ENCODE peak calls at places on chromosome 18, in eight cellular contexts. P is tibial nerve, D is endothelial cell of umbilical vein, M is sigmoid colon, R is uterus, J is stomach, N is ovary, H is adrenal gland. F is an unnamed sample.

GRCh38 chr18:69752737-69753380 is 194.8 kb downstream of the CD226 start:
- DNase-seq in J (no peak), N (no peak), R (no peak), H (no peak), M (no peak), D (no peak), P (no peak), F (no peak)

GRCh38 chr18:47749195-47749973 is 181.1 kb downstream of the SMAD2 start:
- DNase-seq in P (peak), M (peak), D (peak), N (peak), J (peak), H (peak), R (peak), F (peak)

GRCh38 chr18:11994346-11994707 is 13.0 kb downstream of the IMPA2 start:
- DNase-seq in H (no peak), R (no peak), M (peak), D (no peak), J (peak), N (peak), P (no peak), F (peak)

GRCh38 chr18:61348230-61348629 is 15.0 kb downstream of the CDH20 start:
- DNase-seq in J (no peak), D (no peak), N (no peak), M (no peak), P (no peak), R (no peak), H (no peak), F (no peak)

GRCh38 chr18:36078751-36079529 is 11.6 kb upstream of the RPRD1A start:
- DNase-seq in M (no peak), D (no peak), N (no peak), P (no peak), H (no peak), J (no peak), R (no peak), F (no peak)

GRCh38 chr18:61274561-61274960 is 58.7 kb upstream of the CDH20 start:
- DNase-seq in H (no peak), M (no peak), J (no peak), R (no peak), P (no peak), N (no peak), D (no peak), F (no peak)

GRCh38 chr18:32332708-32333107 is 138.0 kb downstream of the GAREM1 start:
- DNase-seq in H (no peak), M (no peak), N (no peak), P (no peak), R (no peak), J (no peak), D (no peak), F (no peak)

GRCh38 chr18:46378864-46379207 is 274.7 kb downstream of the HAUS1 start:
- DNase-seq in D (no peak), P (no peak), R (no peak), M (no peak), N (no peak), J (no peak), H (no peak), F (no peak)

GRCh38 chr18:76256897-76257500 is 238.0 kb downstream of the ZNF516 start:
- DNase-seq in P (no peak), H (no peak), R (peak), N (peak), M (no peak), J (no peak), D (no peak), F (no peak)

GRCh38 chr18:28091197-28091596 is 85.7 kb downstream of the CDH2 start:
- DNase-seq in D (no peak), J (no peak), N (no peak), M (no peak), H (no peak), P (no peak), R (no peak), F (no peak)

GRCh38 chr18:70415823-70416488 is 127.1 kb downstream of the SOCS6 start:
- DNase-seq in N (no peak), M (peak), J (peak), H (no peak), P (no peak), D (no peak), R (no peak), F (no peak)

GRCh38 chr18:45910405-45911023 is 56.6 kb downstream of the EPG5 start:
- DNase-seq in H (peak), R (no peak), N (no peak), D (peak), P (no peak), M (no peak), J (peak), F (no peak)

GRCh38 chr18:11994708-11995444 is 13.6 kb downstream of the IMPA2 start:
- DNase-seq in R (no peak), J (peak), H (no peak), N (no peak), D (no peak), P (no peak), M (peak), F (no peak)

GRCh38 chr18:76490040-76490439 is 5.0 kb downstream of the ZNF516 start:
- DNase-seq in J (no peak), P (no peak), H (no peak), D (no peak), N (no peak), M (no peak), R (no peak), F (no peak)

GRCh38 chr18:21703241-21703820 is 1.2 kb downstream of the ABHD3 start:
- DNase-seq in J (peak), M (no peak), D (no peak), R (no peak), P (no peak), N (no peak), H (no peak), F (no peak)

GRCh38 chr18:40925071-40925541 is 1029.9 kb upstream of the PIK3C3 start:
- DNase-seq in D (no peak), J (no peak), M (no peak), N (no peak), P (no peak), R (no peak), H (no peak), F (no peak)

GRCh38 chr18:32378705-32379104 is 92.0 kb downstream of the GAREM1 start:
- DNase-seq in N (no peak), J (peak), M (no peak), R (no peak), H (peak), P (no peak), D (peak), F (no peak)

GRCh38 chr18:31497711-31498449 is at the start of gene DSG2:
- DNase-seq in R (peak), H (peak), J (peak), P (no peak), D (no peak), M (peak), N (peak), F (peak)

GRCh38 chr18:37334494-37335125 is 231.0 kb downstream of the CELF4 start:
- DNase-seq in M (no peak), J (no peak), N (no peak), P (no peak), R (no peak), D (no peak), H (no peak), F (no peak)

GRCh38 chr18:64116806-64117205 is 32.1 kb downstream of the LINC00305 start:
- DNase-seq in H (no peak), J (no peak), N (no peak), M (no peak), D (no peak), R (no peak), P (no peak), F (no peak)

GRCh38 chr18:54100466-54100865 is 124.0 kb downstream of the MBD2 start:
- DNase-seq in M (no peak), H (no peak), N (no peak), P (no peak), D (no peak), J (no peak), R (no peak), F (no peak)

GRCh38 chr18:47168509-47168908 is 7.7 kb downstream of the IER3IP1 start:
- DNase-seq in R (no peak), N (no peak), M (no peak), P (no peak), H (no peak), D (no peak), J (no peak), F (no peak)

GRCh38 chr18:34795070-34795740 is 85.1 kb downstream of the DTNA start:
- DNase-seq in J (no peak), M (no peak), H (no peak), R (no peak), D (no peak), N (no peak), P (no peak), F (no peak)

GRCh38 chr18:63924551-63924950 is 16.8 kb downstream of the SERPINB10 start:
- DNase-seq in J (no peak), R (no peak), D (no peak), N (no peak), P (no peak), M (no peak), H (no peak), F (no peak)

GRCh38 chr18:5720132-5720531 is 175.2 kb downstream of the TMEM200C start:
- DNase-seq in P (no peak), J (no peak), M (no peak), H (no peak), D (no peak), R (no peak), N (no peak), F (no peak)

GRCh38 chr18:46408334-46408987 is 248.6 kb downstream of the LOXHD1 start:
- DNase-seq in M (no peak), J (no peak), P (no peak), N (no peak), D (no peak), R (no peak), H (no peak), F (no peak)

GRCh38 chr18:53941601-53942335 is 282.7 kb downstream of the MBD2 start:
- DNase-seq in J (no peak), P (no peak), H (no peak), D (no peak), R (no peak), N (no peak), M (no peak), F (no peak)

GRCh38 chr18:35088931-35089330 is 47.7 kb downstream of the MAPRE2 start:
- DNase-seq in P (no peak), H (no peak), J (no peak), M (no peak), N (no peak), R (no peak), D (no peak), F (no peak)

GRCh38 chr18:31420524-31420923 is 27.0 kb upstream of the DSG3 start:
- DNase-seq in M (no peak), R (no peak), N (no peak), J (no peak), P (no peak), H (no peak), D (no peak), F (no peak)

GRCh38 chr18:57585421-57585820 is 1.1 kb downstream of the FECH start:
- DNase-seq in N (no peak), J (no peak), H (no peak), M (no peak), P (no peak), R (no peak), D (no peak), F (no peak)

GRCh38 chr18:31430554-31430953 is 17.0 kb upstream of the DSG3 start:
- DNase-seq in H (no peak), J (no peak), R (no peak), N (no peak), D (no peak), P (no peak), M (no peak), F (no peak)

GRCh38 chr18:13221821-13222220 is 3.3 kb downstream of the LDLRAD4 start:
- DNase-seq in P (no peak), H (peak), R (peak), J (no peak), N (no peak), M (peak), D (no peak), F (peak)

GRCh38 chr18:27967938-27968803 is 208.8 kb downstream of the CDH2 start:
- DNase-seq in N (no peak), D (no peak), H (no peak), P (no peak), M (no peak), R (no peak), J (no peak), F (no peak)

GRCh38 chr18:43661570-43661969 is 384.3 kb upstream of the SYT4 start:
- DNase-seq in J (no peak), D (peak), N (no peak), P (no peak), M (no peak), H (no peak), R (no peak), F (no peak)

GRCh38 chr18:12639990-12640880 is 17.7 kb downstream of the SPIRE1 start:
- DNase-seq in J (no peak), N (no peak), H (peak), R (no peak), P (no peak), M (no peak), D (peak), F (no peak)

GRCh38 chr18:74248189-74248975 is 43.4 kb downstream of the CYB5A start:
- DNase-seq in N (no peak), M (no peak), R (no peak), P (no peak), H (no peak), J (no peak), D (no peak), F (peak)

GRCh38 chr18:48929212-48929612 is 21.6 kb downstream of the SMAD7 start:
- DNase-seq in R (no peak), H (no peak), J (no peak), M (no peak), D (no peak), N (no peak), P (no peak), F (no peak)

GRCh38 chr18:48931680-48932461 is 18.9 kb downstream of the SMAD7 start:
- DNase-seq in H (no peak), R (no peak), D (peak), M (no peak), P (no peak), J (no peak), N (no peak), F (no peak)

GRCh38 chr18:48930926-48931325 is 19.8 kb downstream of the SMAD7 start:
- DNase-seq in D (peak), R (no peak), P (no peak), M (no peak), H (no peak), J (no peak), N (no peak), F (no peak)

GRCh38 chr18:48928787-48929186 is 22.0 kb downstream of the SMAD7 start:
- DNase-seq in H (no peak), R (no peak), N (no peak), P (no peak), M (no peak), D (peak), J (peak), F (no peak)

DNA sequence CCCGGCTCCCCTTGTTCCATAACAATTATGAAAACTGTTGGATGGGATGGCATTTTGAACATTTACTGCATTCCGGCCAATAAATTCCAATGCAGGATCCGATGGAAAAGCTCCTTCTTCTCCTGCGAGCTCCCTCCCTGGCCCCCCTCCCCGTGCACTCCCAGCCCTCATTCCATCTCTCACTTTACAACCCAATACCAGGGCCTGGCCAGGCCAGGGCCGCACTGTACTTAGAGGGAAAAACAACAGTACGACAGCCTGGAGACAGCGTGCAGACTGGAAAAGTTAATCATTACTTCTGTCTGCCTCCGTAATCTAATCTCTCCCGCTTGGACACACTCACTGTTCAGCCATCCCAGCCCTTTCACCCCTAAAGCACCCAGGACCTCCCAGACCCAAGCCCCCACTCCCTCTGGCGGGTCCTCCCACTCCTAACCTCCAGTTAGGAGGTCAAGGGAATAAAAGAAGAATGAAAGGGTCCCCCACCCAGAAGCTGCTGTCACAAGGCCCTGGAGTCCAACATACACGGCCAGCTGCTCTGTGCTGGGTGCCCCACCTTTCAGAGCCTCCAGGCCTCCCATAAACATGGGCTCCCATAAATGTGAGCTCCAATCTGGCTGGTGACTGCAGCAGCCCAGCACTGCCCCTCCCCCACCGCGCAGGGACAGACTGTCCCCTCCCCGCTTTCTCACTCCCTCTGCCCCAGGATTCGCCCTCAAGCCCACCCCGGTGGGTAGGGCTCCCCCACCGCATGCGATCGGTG is 20.6 kb downstream of the SMAD7 start:
- DNase-seq in J (peak), M (peak), P (no peak), H (peak), D (peak), N (peak), R (no peak), F (no peak)
- TF ChIP-seq POLR2A in J (no peak), M (no peak), P (no peak), H (no peak), D (no peak), N (no peak), R (no peak), F (no peak)

GRCh38 chr18:68103561-68103960 is 587.0 kb upstream of the DSEL start:
- DNase-seq in R (no peak), M (no peak), P (no peak), H (no peak), D (no peak), N (no peak), J (no peak), F (no peak)

GRCh38 chr18:68104036-68104435 is 587.5 kb upstream of the DSEL start:
- DNase-seq in N (no peak), P (no peak), R (no peak), M (no peak), J (no peak), H (no peak), D (no peak), F (no peak)

GRCh38 chr18:68102117-68102516 is 585.6 kb upstream of the DSEL start:
- DNase-seq in M (no peak), R (no peak), N (no peak), P (no peak), H (no peak), D (no peak), J (no peak), F (no peak)

GRCh38 chr18:68098655-68099054 is 582.1 kb upstream of the DSEL start:
- DNase-seq in H (no peak), D (no peak), P (no peak), J (no peak), R (no peak), M (no peak), N (no peak), F (no peak)
- TF ChIP-seq CTCF in H (no peak), D (no peak), P (no peak), J (no peak), R (no peak), M (no peak), N (no peak), F (no peak)

GRCh38 chr18:72544092-72544886 is at the start of gene CBLN2:
- DNase-seq in M (no peak), J (no peak), P (no peak), R (no peak), N (no peak), H (peak), D (peak), F (no peak)

GRCh38 chr18:72543362-72544055 is 633 bp downstream of the CBLN2 start:
- DNase-seq in N (no peak), D (peak), M (no peak), R (no peak), J (no peak), H (no peak), P (no peak), F (no peak)

GRCh38 chr18:72539861-72540260 is 4.3 kb downstream of the CBLN2 start:
- DNase-seq in R (no peak), H (no peak), N (no peak), D (no peak), M (no peak), P (no peak), J (no peak), F (no peak)

GRCh38 chr18:72542993-72543361 is 1.2 kb downstream of the CBLN2 start:
- DNase-seq in M (no peak), N (no peak), P (no peak), D (peak), H (no peak), J (no peak), R (no peak), F (no peak)

DNA sequence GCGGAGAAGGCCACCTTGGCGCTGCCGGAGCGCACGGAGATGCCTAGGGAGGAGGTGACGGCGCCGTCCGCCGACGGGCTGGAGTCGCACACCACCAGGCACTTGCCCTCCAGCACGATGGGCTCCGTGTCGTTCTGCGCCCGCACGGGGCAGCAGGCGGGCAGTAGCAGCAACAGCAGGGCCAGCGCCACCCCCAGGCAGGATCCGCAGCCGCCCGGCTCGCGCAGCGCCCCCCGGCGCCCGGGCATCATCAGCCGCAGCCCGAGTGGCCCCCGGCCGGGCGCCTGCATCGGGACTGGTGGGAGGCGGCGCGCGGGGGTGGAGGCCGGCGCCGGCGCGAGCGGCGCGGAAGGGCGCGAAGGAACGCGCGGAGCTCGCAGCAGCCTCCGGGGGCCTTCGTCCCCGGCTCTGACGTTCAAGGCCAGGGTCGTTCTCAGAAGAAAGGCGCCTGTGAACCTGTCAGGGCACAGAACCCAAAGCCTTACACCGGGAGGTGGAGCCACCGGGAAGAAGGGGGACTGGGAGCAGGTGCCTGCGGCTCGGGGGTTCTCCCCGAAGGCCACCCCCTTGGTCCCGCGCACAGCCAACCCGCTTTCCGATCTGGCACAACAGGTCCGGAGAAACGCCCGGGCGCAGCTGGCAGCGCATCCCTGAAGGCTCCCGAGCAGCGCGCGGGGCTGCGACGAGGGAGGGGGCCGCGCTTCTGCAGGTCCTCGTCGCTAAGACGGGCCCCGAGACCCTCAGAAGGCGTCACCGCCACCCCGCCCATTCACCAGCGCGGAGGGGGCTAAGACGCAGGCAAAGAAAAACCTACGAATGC is 2.1 kb downstream of the CBLN2 start:
- DNase-seq in J (no peak), R (no peak), P (no peak), H (no peak), N (no peak), D (no peak), M (no peak), F (no peak)
- H3K4me3 ChIP-seq in J (peak), R (no peak), P (no peak), H (no peak), N (no peak), D (no peak), M (no peak), F (no peak)

DNA sequence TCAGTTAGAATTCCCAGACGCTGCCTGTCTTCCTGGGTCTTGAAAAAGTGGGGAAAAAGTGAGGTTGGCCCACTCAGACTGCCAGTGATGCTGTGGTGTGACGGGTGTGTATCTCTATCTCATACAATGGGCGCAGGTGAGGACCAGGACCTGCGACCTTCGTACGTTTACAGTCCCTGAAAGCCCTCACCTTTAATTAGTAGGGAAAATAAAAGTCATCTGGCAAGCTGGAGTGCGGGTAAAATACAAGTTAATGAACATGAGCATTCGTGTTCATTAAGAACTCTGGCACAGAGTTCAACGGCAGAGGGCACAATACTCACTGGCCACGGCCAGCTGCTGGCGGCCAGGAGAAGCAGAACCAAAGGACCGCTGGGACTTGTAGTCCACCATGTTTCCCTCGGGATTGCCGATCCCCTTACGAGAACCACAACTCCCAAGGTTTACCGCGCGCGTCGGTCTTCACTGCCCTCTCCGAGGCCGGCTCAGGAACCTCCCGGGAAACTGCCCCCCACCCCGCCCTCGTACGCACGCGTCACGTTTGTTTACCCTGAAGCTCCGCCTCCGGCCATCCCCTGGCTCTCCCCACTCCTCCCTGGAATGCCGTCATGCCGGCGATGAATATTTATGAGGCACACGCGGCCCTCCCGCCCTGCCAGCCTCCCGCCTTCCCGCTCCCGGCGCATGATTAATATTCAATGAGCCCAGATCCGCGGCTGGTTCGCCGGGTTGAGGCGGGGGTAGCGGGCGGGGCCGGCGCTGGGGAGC is 486 bp upstream of the PHLPP1 start:
- DNase-seq in R (peak), N (peak), D (peak), P (peak), H (peak), J (peak), M (peak), F (peak)
- TF ChIP-seq POLR2A in R (no peak), N (no peak), D (no peak), P (no peak), H (no peak), J (no peak), M (no peak), F (no peak)